ENCODE peak calls at places on chromosomes 16 and 17, in five cellular contexts. S is NCI-H1436 treated with DMSO at 0.1 percent for 48 hours, P is Right ventricle myocardium superior, Q is choroid plexus epithelial cell, D is vagina. Y is an unnamed sample.

GRCh38 chr17:67779098-67779672 is 46.1 kb upstream of the BPTF start:
- DNase-seq in S (no peak), P (peak; percentile 53), Q (peak; percentile 92), D (no peak), Y (peak; percentile 51)

GRCh38 chr17:2904135-2904534 is 107.9 kb downstream of the RAP1GAP2 start:
- DNase-seq in S (no peak), P (peak; percentile 82), Q (no peak), D (no peak), Y (no peak)

GRCh38 chr17:57092171-57092570 is 7.1 kb downstream of the AKAP1 start:
- DNase-seq in S (no peak), P (no peak), Q (peak; percentile 75), D (no peak), Y (peak; percentile 39)

GRCh38 chr17:49402706-49403105 is 12.0 kb downstream of the PHB1 start:
- DNase-seq in S (no peak), P (no peak), Q (no peak), D (no peak), Y (no peak)

GRCh38 chr17:46847204-46848191 is 3.9 kb upstream of the WNT9B start:
- DNase-seq in S (no peak), P (no peak), Q (no peak), D (no peak), Y (no peak)

GRCh38 chr17:41415833-41416335 is 8.5 kb downstream of the KRT37 start:
- DNase-seq in S (no peak), P (no peak), Q (peak; percentile 71), D (no peak), Y (no peak)

GRCh38 chr16:66603537-66604375 is 748 bp upstream of the CMTM3 start:
- DNase-seq in S (peak; percentile 18), P (peak; percentile 83), Q (peak; percentile 66), D (no peak), Y (peak; percentile 61)

GRCh38 chr16:50585331-50585776 is 37.2 kb downstream of the NKD1 start:
- DNase-seq in S (no peak), P (peak; percentile 87), Q (no peak), D (no peak), Y (no peak)

GRCh38 chr16:69563605-69564580 is 1.9 kb upstream of the NFAT5 start:
- DNase-seq in S (no peak), P (no peak), Q (peak; percentile 32), D (no peak), Y (peak; percentile 63)

GRCh38 chr17:75650874-75651273 is 16.1 kb downstream of the RECQL5 start:
- DNase-seq in S (no peak), P (no peak), Q (no peak), D (no peak), Y (no peak)

GRCh38 chr17:27489045-27489715 is 32.9 kb downstream of the KSR1 start:
- DNase-seq in S (no peak), P (peak; percentile 92), Q (peak; percentile 69), D (no peak), Y (no peak)

GRCh38 chr17:65797809-65798208 is 236.4 kb upstream of the AXIN2 start:
- DNase-seq in S (no peak), P (no peak), Q (peak; percentile 23), D (no peak), Y (no peak)

GRCh38 chr17:18191967-18192366 is 8.3 kb downstream of the ALKBH5 start:
- DNase-seq in S (no peak), P (no peak), Q (no peak), D (no peak), Y (no peak)

GRCh38 chr17:50196826-50197225 is 4.6 kb downstream of the COL1A1 start:
- DNase-seq in S (no peak), P (peak; percentile 39), Q (peak; percentile 64), D (no peak), Y (no peak)

GRCh38 chr17:4509402-4509801 is 10.7 kb downstream of the SPNS2 start:
- DNase-seq in S (no peak), P (no peak), Q (peak; percentile 58), D (no peak), Y (peak; percentile 65)

GRCh38 chr17:16910341-16910740 is 61.6 kb downstream of the TNFRSF13B start:
- DNase-seq in S (no peak), P (no peak), Q (no peak), D (no peak), Y (no peak)

Y was measured in GM10248.